ENCODE peak calls at places on chromosomes 5 and 9, in nine cellular contexts. T is CD8-positive, alpha-beta T cell; D is endothelial cell of umbilical vein; N is left ventricle myocardium inferior; B is lower leg skin; Y is fibroblast of lung; I is coronary artery; H is breast epithelium; X is stomach. E is an unnamed sample.

GRCh38 chr9:911003-911402 is 65.5 kb upstream of the DMRT3 start:
- DNase-seq in X (no peak), I (no peak), D (no peak), N (no peak), Y (no peak), H (no peak), T (no peak), B (no peak), E (no peak)

GRCh38 chr9:129322641-129323375 is 144.7 kb upstream of the IER5L start:
- DNase-seq in N (no peak), X (no peak), H (no peak), T (no peak), Y (no peak), B (peak), D (no peak), I (peak), E (no peak)

GRCh38 chr5:89374144-89374784 is 491.3 kb upstream of the MEF2C start:
- DNase-seq in Y (peak), X (no peak), B (no peak), I (no peak), H (no peak), N (no peak), T (no peak), D (no peak), E (no peak)

GRCh38 chr5:176174345-176175025 is 63.7 kb upstream of the SIMC1 start:
- DNase-seq in X (no peak), N (no peak), Y (no peak), I (no peak), T (no peak), H (no peak), B (peak), D (no peak), E (no peak)

GRCh38 chr5:173327084-173327947 is 898 bp downstream of the STC2 start:
- DNase-seq in T (no peak), Y (peak), D (peak), H (no peak), B (peak), I (no peak), N (no peak), X (no peak), E (no peak)

GRCh38 chr5:124516567-124516966 is 229.9 kb downstream of the ZNF608 start:
- DNase-seq in I (no peak), B (no peak), T (no peak), X (no peak), D (no peak), N (no peak), Y (no peak), H (no peak), E (no peak)

GRCh38 chr9:127053057-127053821 is 69.2 kb downstream of the ANGPTL2 start:
- DNase-seq in N (no peak), X (no peak), T (no peak), Y (no peak), H (no peak), I (no peak), D (peak), B (peak), E (no peak)

GRCh38 chr9:6552033-6552737 is 93.3 kb downstream of the GLDC start:
- DNase-seq in I (no peak), H (no peak), D (peak), Y (peak), T (no peak), B (no peak), N (no peak), X (no peak), E (no peak)

GRCh38 chr5:176776141-176776865 is 34.1 kb upstream of the UNC5A start:
- DNase-seq in H (no peak), D (no peak), I (peak), X (no peak), N (no peak), Y (no peak), B (peak), T (no peak), E (no peak)

GRCh38 chr5:181189962-181190710 is 14.9 kb downstream of the TRIM7 start:
- DNase-seq in I (no peak), N (no peak), X (peak), Y (no peak), D (no peak), T (peak), B (peak), H (no peak), E (no peak)

GRCh38 chr5:179008667-179009066 is 13.5 kb upstream of the GRM6 start:
- DNase-seq in I (no peak), B (no peak), H (no peak), X (no peak), D (no peak), Y (no peak), T (no peak), N (no peak), E (no peak)

GRCh38 chr5:138351056-138351455 is 1.4 kb upstream of the KDM3B start:
- DNase-seq in T (no peak), Y (peak), B (no peak), I (no peak), X (no peak), N (no peak), H (no peak), D (no peak), E (no peak)

GRCh38 chr9:90939367-90939766 is 137.7 kb downstream of the SYK start:
- DNase-seq in I (no peak), X (no peak), T (no peak), H (no peak), B (peak), N (no peak), D (no peak), Y (no peak), E (no peak)

GRCh38 chr5:167565555-167565954 is 725.9 kb upstream of the WWC1 start:
- DNase-seq in T (no peak), D (no peak), N (no peak), I (no peak), H (no peak), X (no peak), Y (no peak), B (no peak), E (no peak)

GRCh38 chr5:103424453-103425205 is 138.0 kb downstream of the NUDT12 start:
- DNase-seq in D (no peak), Y (peak), H (no peak), I (no peak), N (no peak), B (no peak), X (no peak), T (no peak), E (peak)

GRCh38 chr5:153959134-153959957 is 79.4 kb downstream of the FAM114A2 start:
- DNase-seq in Y (peak), N (no peak), H (peak), D (no peak), I (no peak), X (no peak), T (no peak), B (peak), E (no peak)

GRCh38 chr5:92559743-92560142 is 1021.3 kb downstream of the NR2F1-AS1 start:
- DNase-seq in H (no peak), B (no peak), T (no peak), X (no peak), Y (peak), D (peak), N (no peak), I (no peak), E (peak)

GRCh38 chr9:18396102-18396728 is 77.7 kb upstream of the ADAMTSL1 start:
- DNase-seq in H (no peak), Y (peak), N (no peak), T (no peak), I (no peak), B (no peak), D (peak), X (no peak), E (no peak)

GRCh38 chr5:109218767-109219166 is 191.0 kb downstream of the PJA2 start:
- DNase-seq in D (no peak), T (no peak), N (no peak), X (no peak), B (no peak), H (no peak), I (no peak), Y (no peak), E (no peak)

GRCh38 chr5:143239877-143240518 is 163.5 kb downstream of the NR3C1 start:
- DNase-seq in B (no peak), T (no peak), X (no peak), I (no peak), Y (peak), D (no peak), N (no peak), H (no peak), E (no peak)

GRCh38 chr9:124212381-124213050 is 45.2 kb upstream of the NEK6 start:
- DNase-seq in I (peak), B (peak), X (peak), T (no peak), H (no peak), Y (peak), D (peak), N (no peak), E (peak)
- H3K4me3 ChIP-seq in I (no peak), B (no peak), X (no peak), T (no peak), H (no peak), Y (no peak), D (no peak), N (no peak), E (no peak)

DNA sequence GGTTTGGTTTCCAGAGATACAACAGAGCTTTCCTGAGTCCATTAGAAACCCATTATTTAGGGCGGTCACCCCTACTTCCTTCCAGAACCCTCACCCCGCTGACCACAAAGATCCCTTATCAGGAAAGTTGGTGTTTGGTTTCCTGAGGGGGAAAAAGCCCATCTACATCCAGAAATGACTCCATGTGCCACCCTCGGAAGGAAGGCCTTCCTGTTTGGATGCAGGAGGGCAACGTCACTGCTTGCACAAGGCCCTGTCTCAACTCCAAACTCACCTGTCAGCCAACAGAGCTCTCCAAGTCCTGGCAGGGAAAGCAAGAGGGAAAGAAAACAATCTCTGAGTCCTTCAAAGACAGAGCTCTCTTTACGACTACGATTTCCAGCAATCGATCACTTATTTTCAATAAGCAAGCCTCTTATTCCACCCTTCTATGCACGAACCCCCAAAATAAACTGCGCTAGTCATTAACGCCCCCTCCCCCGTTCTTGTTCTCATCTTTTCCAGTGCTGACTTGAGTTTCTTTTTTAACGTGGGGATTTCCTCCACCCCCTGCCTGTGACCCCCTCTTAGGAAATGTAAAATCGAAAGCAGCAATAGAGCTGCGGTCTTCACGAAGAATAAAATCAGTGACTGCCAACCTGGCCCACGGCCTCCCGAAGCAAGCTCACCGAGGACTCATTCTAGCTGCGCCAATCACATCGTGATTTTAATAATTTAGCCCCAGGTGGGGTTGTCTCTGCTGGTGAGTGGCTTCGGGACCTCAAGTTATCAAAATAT is 35.7 kb upstream of the NTNG2 start:
- DNase-seq in D (no peak), I (no peak), B (no peak), X (no peak), T (no peak), H (no peak), Y (no peak), N (no peak), E (no peak)
- H3K4me3 ChIP-seq in D (no peak), I (no peak), B (no peak), X (no peak), T (no peak), H (peak), Y (no peak), N (no peak), E (no peak)

GRCh38 chr9:83281306-83282255 is 218.6 kb upstream of the RASEF start:
- DNase-seq in I (no peak), D (peak), T (no peak), H (peak), N (no peak), X (no peak), B (no peak), Y (peak), E (peak)
- H3K4me3 ChIP-seq in I (peak), D (peak), T (no peak), H (no peak), N (peak), X (no peak), B (no peak), Y (no peak), E (no peak)

GRCh38 chr9:133000842-133001241 is 22.3 kb downstream of the GFI1B start:
- DNase-seq in N (no peak), X (no peak), H (no peak), Y (no peak), B (no peak), D (no peak), I (no peak), T (no peak), E (no peak)
- H3K4me3 ChIP-seq in N (no peak), X (no peak), H (no peak), Y (no peak), B (no peak), D (no peak), I (no peak), T (no peak), E (no peak)

DNA sequence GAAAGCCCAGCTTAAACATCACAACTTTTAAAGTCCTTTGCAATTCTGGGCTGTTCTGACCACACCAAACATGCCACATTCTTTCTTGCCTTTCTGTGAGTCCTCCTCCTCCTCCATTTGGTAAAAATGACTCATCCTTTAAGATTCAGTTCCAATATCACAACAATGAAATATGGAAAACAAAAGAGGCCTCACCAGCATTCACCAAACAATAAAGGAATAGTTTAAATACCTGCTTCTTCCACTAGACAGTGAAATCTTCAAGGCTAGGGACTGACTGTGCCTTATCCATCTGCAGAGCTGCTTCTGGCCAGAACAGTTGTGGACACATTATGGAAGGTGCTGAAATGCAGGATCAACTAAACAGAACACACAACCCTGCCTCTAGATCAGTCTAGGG is 36.0 kb downstream of the NR6A1 start:
- DNase-seq in B (no peak), N (no peak), T (no peak), D (peak), X (no peak), H (no peak), I (no peak), Y (peak), E (no peak)
- H3K4me3 ChIP-seq in B (no peak), N (no peak), T (no peak), D (no peak), X (no peak), H (no peak), I (no peak), Y (no peak), E (no peak)

GRCh38 chr5:80141147-80141671 is 106.1 kb downstream of the THBS4 start:
- DNase-seq in I (peak), Y (peak), D (peak), N (peak), T (no peak), H (peak), X (peak), B (peak), E (no peak)
- H3K4me3 ChIP-seq in I (peak), Y (no peak), D (no peak), N (peak), T (no peak), H (no peak), X (no peak), B (no peak), E (no peak)

DNA sequence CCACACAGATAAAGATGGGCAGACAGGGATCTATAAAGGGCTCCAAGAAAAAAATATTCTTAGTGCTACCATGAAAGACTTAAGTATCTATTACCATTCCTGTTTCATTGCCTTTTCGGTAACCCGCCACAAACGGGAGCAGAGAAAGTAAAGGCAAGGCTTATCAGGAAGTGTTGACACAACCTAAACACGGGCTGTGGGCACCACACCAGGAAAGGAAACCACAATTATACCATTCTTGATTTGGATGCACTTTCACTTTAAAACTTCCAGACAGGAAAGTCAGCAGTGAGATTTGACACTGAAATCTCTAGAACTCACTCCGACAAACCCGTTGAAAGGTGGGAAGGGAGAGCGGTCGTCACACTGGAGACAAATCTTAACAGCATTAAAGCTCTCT is 6.5 kb downstream of the TLE1 start:
- DNase-seq in X (peak), B (no peak), D (peak), T (no peak), I (no peak), H (no peak), N (no peak), Y (peak), E (no peak)
- H3K4me3 ChIP-seq in X (peak), B (no peak), D (peak), T (no peak), I (peak), H (no peak), N (peak), Y (peak), E (peak)

E was measured in kidney epithelial cell.